ENCODE peak calls at places on chromosomes 2 and 18, in four cellular contexts. X is GM12878, L is HepG2, Z is H1. J is an unnamed sample.

GRCh38 chr2:32516567-32516966 is 111.3 kb upstream of the TTC27 start:
- DNase-seq in Z (no peak), L (no peak), X (no peak), J (no peak)

GRCh38 chr2:124983595-124983994 is 958.5 kb downstream of the CNTNAP5 start:
- DNase-seq in Z (no peak), X (no peak), L (no peak), J (no peak)

GRCh38 chr2:128543646-128544045 is 225.0 kb upstream of the HS6ST1 start:
- DNase-seq in X (no peak), Z (peak; percentile 25), L (no peak), J (no peak)

GRCh38 chr2:71534786-71535185 is 81.4 kb downstream of the DYSF start:
- DNase-seq in L (no peak), X (no peak), Z (no peak), J (no peak)

GRCh38 chr2:165745916-165746315 is 48.1 kb downstream of the GALNT3 start:
- DNase-seq in L (no peak), X (no peak), Z (no peak), J (no peak)

GRCh38 chr2:145158051-145158586 is 638.2 kb upstream of the ZEB2 start:
- DNase-seq in X (no peak), L (no peak), Z (no peak), J (no peak)

GRCh38 chr18:46079336-46079735 is 7.3 kb upstream of the PSTPIP2 start:
- DNase-seq in L (no peak), X (no peak), Z (no peak), J (no peak)

GRCh38 chr2:132795220-132795619 is 125.2 kb upstream of the LYPD1 start:
- DNase-seq in Z (no peak), X (no peak), L (no peak), J (no peak)

GRCh38 chr2:240968731-240969624 is 29.4 kb upstream of the SNED1 start:
- DNase-seq in X (no peak), L (peak; percentile 71), Z (no peak), J (no peak)

GRCh38 chr18:50117876-50118275 is 77.1 kb downstream of the MYO5B start:
- DNase-seq in L (no peak), X (no peak), Z (no peak), J (no peak)

GRCh38 chr18:47932603-47933002 is 2.1 kb upstream of the SMAD2 start:
- DNase-seq in L (no peak), X (no peak), Z (no peak), J (no peak)

GRCh38 chr2:45879406-45879805 is 227.9 kb downstream of the PRKCE start:
- DNase-seq in X (no peak), Z (no peak), L (no peak), J (no peak)

GRCh38 chr2:634041-634440 is 43.2 kb downstream of the TMEM18 start:
- DNase-seq in Z (no peak), X (no peak), L (no peak), J (no peak)

GRCh38 chr2:99445065-99445464 is 44.8 kb downstream of the REV1 start:
- DNase-seq in Z (no peak), X (no peak), L (no peak), J (no peak)

GRCh38 chr2:102310964-102311640 is at the start of gene IL1RL1:
- DNase-seq in X (no peak), L (no peak), Z (no peak), J (no peak)

GRCh38 chr2:208295834-208296233 is 29.8 kb downstream of the PIKFYVE start:
- DNase-seq in Z (no peak), L (no peak), X (no peak), J (no peak)

GRCh38 chr18:51751901-51752300 is 554.4 kb upstream of the MEX3C start:
- DNase-seq in X (no peak), Z (no peak), L (no peak), J (no peak)

GRCh38 chr2:148918554-148918953 is 43.5 kb downstream of the KIF5C start:
- DNase-seq in X (no peak), Z (no peak), L (no peak), J (no peak)

GRCh38 chr2:85215074-85216050 is 82.2 kb downstream of the TCF7L1 start:
- DNase-seq in Z (no peak), X (no peak), L (peak; percentile 27), J (no peak)

GRCh38 chr2:5766621-5767020 is 74.4 kb downstream of the SOX11 start:
- DNase-seq in Z (no peak), X (no peak), L (no peak), J (no peak)

GRCh38 chr2:20569464-20570223 is 81.3 kb downstream of the HS1BP3 start:
- DNase-seq in Z (no peak), L (no peak), X (no peak), J (no peak)

GRCh38 chr2:231452799-231453508 is 11.3 kb downstream of the NCL start:
- DNase-seq in L (peak; percentile 23), X (no peak), Z (no peak), J (no peak)

GRCh38 chr2:191180712-191181111 is 29.9 kb upstream of the STAT4 start:
- DNase-seq in X (no peak), Z (no peak), L (no peak), J (no peak)

GRCh38 chr2:240223631-240224030 is 83.2 kb upstream of the OTOS start:
- DNase-seq in L (no peak), Z (no peak), X (no peak), J (no peak)

GRCh38 chr2:237729681-237730475 is 68.7 kb upstream of the RBM44 start:
- DNase-seq in X (no peak), L (no peak), Z (no peak), J (no peak)

GRCh38 chr2:148813603-148814065 is 61.4 kb upstream of the KIF5C start:
- DNase-seq in Z (peak; percentile 98), X (peak; percentile 76), L (no peak), J (peak; percentile 50)

GRCh38 chr2:56199492-56199891 is 15.7 kb downstream of the CCDC85A start:
- DNase-seq in L (no peak), X (no peak), Z (no peak), J (no peak)

GRCh38 chr18:61528961-61529360 is 195.7 kb downstream of the CDH20 start:
- DNase-seq in X (no peak), Z (no peak), L (no peak), J (no peak)

GRCh38 chr18:61531891-61532290 is 198.7 kb downstream of the CDH20 start:
- DNase-seq in Z (no peak), L (no peak), X (no peak), J (no peak)

GRCh38 chr18:61535401-61535800 is 202.2 kb downstream of the CDH20 start:
- DNase-seq in Z (no peak), L (no peak), X (no peak), J (no peak)

GRCh38 chr18:61530681-61531080 is 197.5 kb downstream of the CDH20 start:
- DNase-seq in X (no peak), Z (no peak), L (no peak), J (no peak)

DNA sequence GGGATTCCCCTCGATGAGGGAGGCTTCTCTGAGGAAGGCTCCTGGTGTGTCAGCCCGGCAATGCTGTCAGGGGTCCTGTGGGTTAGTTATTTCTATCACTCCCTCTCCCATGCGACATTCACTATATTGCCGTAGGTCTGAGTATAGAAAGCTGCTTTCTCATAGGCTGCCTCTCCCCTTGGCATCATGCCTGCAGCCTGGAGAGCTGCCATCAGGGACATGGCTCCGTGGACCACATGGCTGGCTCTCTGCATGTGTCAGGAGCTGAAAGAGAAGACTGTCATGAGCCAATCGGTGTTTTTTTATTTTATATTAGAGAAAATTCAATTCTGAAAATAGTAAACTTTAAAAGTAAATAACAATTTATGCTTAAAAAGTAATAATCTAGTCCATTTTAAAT is 198.0 kb downstream of the CDH20 start:
- DNase-seq in X (no peak), Z (no peak), L (no peak), J (no peak)
- TF ChIP-seq HDAC6 in X (no peak), Z (no peak), L (no peak), J (no peak)

GRCh38 chr2:201900362-201900761 is 94.0 kb downstream of the CDK15 start:
- DNase-seq in X (no peak), L (no peak), Z (no peak), J (no peak)

GRCh38 chr2:201907128-201907886 is 101.0 kb downstream of the CDK15 start:
- DNase-seq in Z (no peak), L (no peak), X (no peak), J (peak; percentile 55)

GRCh38 chr2:201904529-201905420 is 98.4 kb downstream of the CDK15 start:
- DNase-seq in X (peak; percentile 40), L (no peak), Z (no peak), J (no peak)

GRCh38 chr2:201901770-201902169 is 95.4 kb downstream of the CDK15 start:
- DNase-seq in X (no peak), L (no peak), Z (no peak), J (peak; percentile 93)
- TF ChIP-seq HDAC6 in X (no peak), L (no peak), Z (no peak), J (no peak)

GRCh38 chr2:127400897-127401756 is 13.4 kb upstream of the MAP3K2 start:
- DNase-seq in L (peak; percentile 61), X (no peak), Z (no peak), J (peak; percentile 36)
- TF ChIP-seq HDAC6 in L (no peak), X (no peak), Z (no peak), J (no peak)

GRCh38 chr2:216590780-216591179 is 42.4 kb upstream of the IGFBP2 start:
- DNase-seq in L (no peak), Z (no peak), X (no peak), J (no peak)

GRCh38 chr2:216588771-216589363 is 44.4 kb upstream of the IGFBP2 start:
- DNase-seq in L (no peak), X (no peak), Z (no peak), J (no peak)

GRCh38 chr2:216589779-216590178 is 43.4 kb upstream of the IGFBP2 start:
- DNase-seq in Z (no peak), L (no peak), X (no peak), J (no peak)

GRCh38 chr2:216594081-216594480 is 39.1 kb upstream of the IGFBP2 start:
- DNase-seq in Z (no peak), X (no peak), L (no peak), J (no peak)

GRCh38 chr2:216591480-216591879 is 41.7 kb upstream of the IGFBP2 start:
- DNase-seq in L (no peak), Z (no peak), X (no peak), J (no peak)
- TF ChIP-seq HDAC6 in L (no peak), Z (no peak), X (no peak), J (no peak)

DNA sequence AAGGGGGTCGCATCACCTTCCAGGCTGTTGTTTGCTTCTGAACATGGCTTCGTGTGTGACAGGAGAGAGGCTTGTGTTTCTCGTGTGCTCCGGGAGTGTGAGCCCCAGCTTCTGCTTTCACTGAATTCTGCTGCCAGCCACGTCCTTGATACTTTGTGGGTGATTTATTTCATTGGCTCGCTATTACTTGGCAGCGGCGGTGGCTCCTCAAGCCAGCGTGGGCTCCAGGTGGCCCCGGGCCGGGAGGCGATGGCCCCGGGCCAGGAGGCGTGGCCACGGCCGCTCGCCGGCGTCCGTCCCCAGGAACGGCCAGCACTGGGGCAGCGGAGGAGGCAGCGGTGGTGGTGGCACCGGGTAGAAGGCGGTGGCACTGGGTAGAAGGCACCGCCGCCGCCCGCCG is 63.1 kb downstream of the NAPG start:
- DNase-seq in X (no peak), Z (no peak), L (no peak), J (peak; percentile 72)
- TF ChIP-seq HDAC6 in X (no peak), Z (no peak), L (no peak), J (no peak)

J was measured in K562.